ENCODE peak calls at places on chromosomes 13 and 19, in four cellular contexts. C, F, Z and U are unnamed samples.

GRCh38 chr19:51259348-51260245 is 8.7 kb downstream of the SIGLECL1 start:
- DNase-seq in C (no peak), F (peak), Z (no peak), U (no peak)

GRCh38 chr19:30160426-30160825 is 211.8 kb upstream of the ZNF536 start:
- DNase-seq in C (no peak), F (no peak), Z (no peak), U (no peak)

GRCh38 chr19:5997371-5997770 is 19.4 kb upstream of the RANBP3 start:
- DNase-seq in C (no peak), F (no peak), Z (no peak), U (no peak)

GRCh38 chr19:47143322-47144073 is 12.9 kb downstream of the SAE1 start:
- DNase-seq in C (no peak), F (no peak), Z (no peak), U (no peak)

GRCh38 chr19:13417054-13417453 is 89.2 kb downstream of the CACNA1A start:
- DNase-seq in C (no peak), F (no peak), Z (no peak), U (no peak)

GRCh38 chr13:41716236-41716635 is 244.7 kb downstream of the VWA8 start:
- DNase-seq in C (no peak), F (no peak), Z (no peak), U (no peak)

GRCh38 chr13:74741732-74742131 is 607.5 kb upstream of the KLF12 start:
- DNase-seq in C (no peak), F (no peak), Z (no peak), U (no peak)

GRCh38 chr13:108700421-108701170 is 71.2 kb downstream of the MYO16 start:
- DNase-seq in C (no peak), F (peak), Z (no peak), U (no peak)

GRCh38 chr13:76440568-76440967 is 445.6 kb downstream of the KCTD12 start:
- DNase-seq in C (no peak), F (no peak), Z (no peak), U (no peak)

GRCh38 chr19:14113762-14114414 is 3.7 kb downstream of the PRKACA start:
- DNase-seq in C (peak), F (no peak), Z (peak), U (peak)

GRCh38 chr13:102774210-102774560 is 599 bp upstream of the TEX30 start:
- DNase-seq in C (peak), F (no peak), Z (no peak), U (no peak)

GRCh38 chr19:40143612-40144011 is 47.6 kb upstream of the MAP3K10 start:
- DNase-seq in C (no peak), F (no peak), Z (no peak), U (no peak)

GRCh38 chr13:110507678-110508381 is 53.7 kb downstream of the RAB20 start:
- DNase-seq in C (peak), F (no peak), Z (peak), U (no peak)

GRCh38 chr19:51096473-51097165 is 11.6 kb downstream of the CTU1 start:
- DNase-seq in C (no peak), F (no peak), Z (no peak), U (no peak)

GRCh38 chr13:23069571-23069970 is 111.2 kb upstream of the SGCG start:
- DNase-seq in C (no peak), F (no peak), Z (no peak), U (no peak)
- H3K4me3 ChIP-seq in C (no peak), F (no peak), Z (no peak), U (no peak)

GRCh38 chr19:49515767-49516166 is 3.3 kb downstream of the FCGRT start:
- DNase-seq in C (peak), F (no peak), Z (peak), U (no peak)

GRCh38 chr19:49524812-49525455 is 2.9 kb upstream of the RCN3 start:
- DNase-seq in C (no peak), F (no peak), Z (no peak), U (no peak)

GRCh38 chr19:49518033-49518432 is 5.6 kb downstream of the FCGRT start:
- DNase-seq in C (no peak), F (no peak), Z (no peak), U (no peak)

GRCh38 chr19:49520705-49521319 is 7.0 kb upstream of the RCN3 start:
- DNase-seq in C (no peak), F (no peak), Z (no peak), U (no peak)
- H3K27ac ChIP-seq in C (no peak), F (no peak), Z (no peak), U (no peak)

GRCh38 chr13:46593403-46593802 is 40.4 kb downstream of the LRCH1 start:
- DNase-seq in C (no peak), F (no peak), Z (no peak), U (peak)
- H3K4me3 ChIP-seq in C (no peak), F (no peak), Z (no peak), U (peak)

DNA sequence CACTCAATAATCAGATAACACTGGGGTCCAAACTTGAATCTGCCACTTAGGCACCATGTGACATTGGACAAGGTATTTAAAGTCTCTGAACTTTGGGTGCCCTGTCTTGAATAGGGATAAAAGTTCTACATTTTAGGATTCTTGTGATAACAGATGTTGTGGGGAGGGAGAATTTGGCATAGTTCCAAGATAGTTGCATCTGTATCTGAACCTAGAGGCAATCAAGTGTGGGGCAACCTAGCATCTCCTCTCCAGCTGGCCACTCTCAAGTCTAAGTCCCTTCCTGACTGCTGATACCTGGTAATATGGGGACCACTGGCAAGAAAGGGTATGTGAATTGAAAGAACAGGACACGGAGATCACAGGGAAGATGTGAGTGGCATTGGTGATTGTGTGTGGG is 256.1 kb downstream of the FOXO1 start:
- DNase-seq in C (no peak), F (no peak), Z (no peak), U (no peak)
- H3K27ac ChIP-seq in C (no peak), F (no peak), Z (peak), U (no peak)

DNA sequence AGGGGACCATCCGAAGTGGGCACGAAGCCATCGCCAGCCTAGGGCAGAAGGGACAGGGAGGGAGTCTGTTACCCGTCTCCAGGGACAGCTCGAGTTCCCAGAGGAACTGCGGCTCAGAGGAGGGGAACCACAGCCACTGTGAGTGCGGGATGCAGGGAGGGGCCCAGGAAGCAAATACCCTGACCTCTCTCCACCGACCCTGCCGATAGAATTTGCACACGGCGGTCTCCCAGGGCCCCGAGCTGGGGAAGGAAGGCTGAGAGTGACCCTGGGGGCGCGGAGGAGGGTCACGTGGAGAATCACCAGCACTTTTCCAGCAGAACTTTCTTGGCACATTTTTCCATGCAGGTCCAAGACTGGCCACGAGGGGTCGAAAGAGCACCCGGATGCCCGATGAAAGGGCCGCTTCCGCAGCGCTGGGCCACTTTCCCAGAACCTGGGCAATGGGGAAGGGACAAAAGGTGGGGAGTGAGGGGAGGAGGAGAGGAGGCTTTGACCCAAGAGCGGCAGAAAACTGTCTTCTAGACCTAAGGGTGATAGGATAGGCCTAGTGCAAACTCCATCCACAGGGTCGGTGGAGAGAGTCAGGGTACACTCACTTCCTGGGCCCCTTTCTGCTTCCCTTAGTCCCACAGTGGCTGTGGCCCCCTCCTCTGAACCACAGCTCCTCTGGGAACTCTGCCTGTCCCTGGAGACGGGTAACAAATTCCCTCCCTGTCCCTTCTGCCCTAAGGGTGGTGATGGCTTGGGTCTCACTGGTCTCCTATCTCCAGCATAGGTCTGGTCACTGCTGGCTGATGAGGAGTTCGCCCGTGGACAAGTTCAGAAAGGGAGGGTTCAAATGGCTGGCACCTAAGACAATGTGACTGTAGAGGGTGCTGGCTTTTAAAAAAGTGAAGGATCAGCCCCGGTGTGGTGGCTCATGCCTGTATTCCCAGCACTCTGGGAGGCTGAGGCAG is 5.3 kb upstream of the GPR4 start:
- DNase-seq in C (peak), F (peak), Z (peak), U (peak)
- H3K4me3 ChIP-seq in C (no peak), F (peak), Z (peak), U (peak)